ENCODE peak calls at places on chromosomes 1 and 21, in eight cellular contexts. One of them, this sample, is unnamed.

GRCh38 chr1:116987256-116987555 is 14.4 kb upstream of the CD101 start:
- DNase-seq in activated B cell treated with CpG ODN at 0.5 μM for 24 hours: no peak
- DNase-seq in CD8-positive, alpha-beta T cell: peak
- DNase-seq in choroid plexus epithelial cell: no peak
- DNase-seq in psoas muscle: no peak
- DNase-seq in upper lobe of right lung: no peak
- DNase-seq in lung: no peak
- DNase-seq in mammary epithelial cell: no peak
- DNase-seq in this sample: no peak

GRCh38 chr1:209190591-209191241 is 392.8 kb upstream of the CAMK1G start:
- DNase-seq in activated B cell treated with CpG ODN at 0.5 μM for 24 hours: no peak
- DNase-seq in CD8-positive, alpha-beta T cell: no peak
- DNase-seq in choroid plexus epithelial cell: peak
- DNase-seq in psoas muscle: no peak
- DNase-seq in upper lobe of right lung: no peak
- DNase-seq in lung: peak
- DNase-seq in mammary epithelial cell: peak
- DNase-seq in this sample: no peak

GRCh38 chr1:56968878-56969495 is 3.2 kb upstream of the C8B start:
- DNase-seq in activated B cell treated with CpG ODN at 0.5 μM for 24 hours: no peak
- DNase-seq in CD8-positive, alpha-beta T cell: no peak
- DNase-seq in choroid plexus epithelial cell: no peak
- DNase-seq in psoas muscle: no peak
- DNase-seq in upper lobe of right lung: no peak
- DNase-seq in lung: no peak
- DNase-seq in mammary epithelial cell: peak
- DNase-seq in this sample: no peak

GRCh38 chr1:2921970-2922686 is 99.1 kb upstream of the ACTRT2 start:
- DNase-seq in activated B cell treated with CpG ODN at 0.5 μM for 24 hours: peak
- DNase-seq in CD8-positive, alpha-beta T cell: peak
- DNase-seq in choroid plexus epithelial cell: no peak
- DNase-seq in psoas muscle: no peak
- DNase-seq in upper lobe of right lung: no peak
- DNase-seq in lung: no peak
- DNase-seq in mammary epithelial cell: no peak
- DNase-seq in this sample: no peak

GRCh38 chr1:39755965-39756659 is 15.0 kb downstream of the OXCT2 start:
- DNase-seq in activated B cell treated with CpG ODN at 0.5 μM for 24 hours: no peak
- DNase-seq in CD8-positive, alpha-beta T cell: no peak
- DNase-seq in choroid plexus epithelial cell: no peak
- DNase-seq in psoas muscle: no peak
- DNase-seq in upper lobe of right lung: no peak
- DNase-seq in lung: no peak
- DNase-seq in mammary epithelial cell: no peak
- DNase-seq in this sample: no peak

GRCh38 chr1:221961532-221962292 is 219.8 kb upstream of the DUSP10 start:
- DNase-seq in activated B cell treated with CpG ODN at 0.5 μM for 24 hours: no peak
- DNase-seq in CD8-positive, alpha-beta T cell: no peak
- DNase-seq in choroid plexus epithelial cell: peak
- DNase-seq in psoas muscle: no peak
- DNase-seq in upper lobe of right lung: no peak
- DNase-seq in lung: peak
- DNase-seq in mammary epithelial cell: peak
- DNase-seq in this sample: no peak

GRCh38 chr1:70083519-70083918 is 121.9 kb downstream of the LRRC40 start:
- DNase-seq in activated B cell treated with CpG ODN at 0.5 μM for 24 hours: no peak
- DNase-seq in CD8-positive, alpha-beta T cell: no peak
- DNase-seq in choroid plexus epithelial cell: no peak
- DNase-seq in psoas muscle: no peak
- DNase-seq in upper lobe of right lung: no peak
- DNase-seq in lung: no peak
- DNase-seq in mammary epithelial cell: no peak
- DNase-seq in this sample: no peak

GRCh38 chr1:8545078-8545477 is 227.2 kb downstream of the SLC45A1 start:
- DNase-seq in activated B cell treated with CpG ODN at 0.5 μM for 24 hours: no peak
- DNase-seq in CD8-positive, alpha-beta T cell: no peak
- DNase-seq in choroid plexus epithelial cell: no peak
- DNase-seq in psoas muscle: no peak
- DNase-seq in upper lobe of right lung: no peak
- DNase-seq in lung: no peak
- DNase-seq in mammary epithelial cell: no peak
- DNase-seq in this sample: no peak

GRCh38 chr1:23367791-23368561 is 1.7 kb downstream of the ZNF436 start:
- DNase-seq in activated B cell treated with CpG ODN at 0.5 μM for 24 hours: peak
- DNase-seq in CD8-positive, alpha-beta T cell: peak
- DNase-seq in choroid plexus epithelial cell: peak
- DNase-seq in psoas muscle: peak
- DNase-seq in upper lobe of right lung: peak
- DNase-seq in lung: peak
- DNase-seq in mammary epithelial cell: peak
- DNase-seq in this sample: peak
- TF ChIP-seq CTCF in activated B cell treated with CpG ODN at 0.5 μM for 24 hours: no peak
- TF ChIP-seq CTCF in CD8-positive, alpha-beta T cell: no peak
- TF ChIP-seq CTCF in choroid plexus epithelial cell: no peak
- TF ChIP-seq CTCF in psoas muscle: no peak
- TF ChIP-seq CTCF in upper lobe of right lung: peak
- TF ChIP-seq CTCF in lung: no peak
- TF ChIP-seq CTCF in mammary epithelial cell: no peak
- TF ChIP-seq CTCF in this sample: no peak

GRCh38 chr21:37564924-37565529 is 198.5 kb downstream of the DYRK1A start:
- DNase-seq in activated B cell treated with CpG ODN at 0.5 μM for 24 hours: no peak
- DNase-seq in CD8-positive, alpha-beta T cell: no peak
- DNase-seq in choroid plexus epithelial cell: peak
- DNase-seq in psoas muscle: no peak
- DNase-seq in upper lobe of right lung: no peak
- DNase-seq in lung: no peak
- DNase-seq in mammary epithelial cell: no peak
- DNase-seq in this sample: no peak

GRCh38 chr21:37564341-37564923 is 197.9 kb downstream of the DYRK1A start:
- DNase-seq in activated B cell treated with CpG ODN at 0.5 μM for 24 hours: no peak
- DNase-seq in CD8-positive, alpha-beta T cell: peak
- DNase-seq in choroid plexus epithelial cell: peak
- DNase-seq in psoas muscle: peak
- DNase-seq in upper lobe of right lung: peak
- DNase-seq in lung: peak
- DNase-seq in mammary epithelial cell: peak
- DNase-seq in this sample: no peak

GRCh38 chr21:37561941-37562919 is 195.7 kb downstream of the DYRK1A start:
- DNase-seq in activated B cell treated with CpG ODN at 0.5 μM for 24 hours: no peak
- DNase-seq in CD8-positive, alpha-beta T cell: no peak
- DNase-seq in choroid plexus epithelial cell: no peak
- DNase-seq in psoas muscle: no peak
- DNase-seq in upper lobe of right lung: no peak
- DNase-seq in lung: no peak
- DNase-seq in mammary epithelial cell: no peak
- DNase-seq in this sample: no peak

GRCh38 chr21:37562920-37563640 is 196.5 kb downstream of the DYRK1A start:
- DNase-seq in activated B cell treated with CpG ODN at 0.5 μM for 24 hours: peak
- DNase-seq in CD8-positive, alpha-beta T cell: no peak
- DNase-seq in choroid plexus epithelial cell: no peak
- DNase-seq in psoas muscle: peak
- DNase-seq in upper lobe of right lung: peak
- DNase-seq in lung: no peak
- DNase-seq in mammary epithelial cell: no peak
- DNase-seq in this sample: no peak

GRCh38 chr21:37563641-37564340 is 197.2 kb downstream of the DYRK1A start:
- DNase-seq in activated B cell treated with CpG ODN at 0.5 μM for 24 hours: peak
- DNase-seq in CD8-positive, alpha-beta T cell: peak
- DNase-seq in choroid plexus epithelial cell: peak
- DNase-seq in psoas muscle: peak
- DNase-seq in upper lobe of right lung: peak
- DNase-seq in lung: peak
- DNase-seq in mammary epithelial cell: peak
- DNase-seq in this sample: peak
- TF ChIP-seq CTCF in activated B cell treated with CpG ODN at 0.5 μM for 24 hours: no peak
- TF ChIP-seq CTCF in CD8-positive, alpha-beta T cell: peak
- TF ChIP-seq CTCF in choroid plexus epithelial cell: peak
- TF ChIP-seq CTCF in psoas muscle: peak
- TF ChIP-seq CTCF in upper lobe of right lung: peak
- TF ChIP-seq CTCF in lung: peak
- TF ChIP-seq CTCF in mammary epithelial cell: peak
- TF ChIP-seq CTCF in this sample: peak

DNA sequence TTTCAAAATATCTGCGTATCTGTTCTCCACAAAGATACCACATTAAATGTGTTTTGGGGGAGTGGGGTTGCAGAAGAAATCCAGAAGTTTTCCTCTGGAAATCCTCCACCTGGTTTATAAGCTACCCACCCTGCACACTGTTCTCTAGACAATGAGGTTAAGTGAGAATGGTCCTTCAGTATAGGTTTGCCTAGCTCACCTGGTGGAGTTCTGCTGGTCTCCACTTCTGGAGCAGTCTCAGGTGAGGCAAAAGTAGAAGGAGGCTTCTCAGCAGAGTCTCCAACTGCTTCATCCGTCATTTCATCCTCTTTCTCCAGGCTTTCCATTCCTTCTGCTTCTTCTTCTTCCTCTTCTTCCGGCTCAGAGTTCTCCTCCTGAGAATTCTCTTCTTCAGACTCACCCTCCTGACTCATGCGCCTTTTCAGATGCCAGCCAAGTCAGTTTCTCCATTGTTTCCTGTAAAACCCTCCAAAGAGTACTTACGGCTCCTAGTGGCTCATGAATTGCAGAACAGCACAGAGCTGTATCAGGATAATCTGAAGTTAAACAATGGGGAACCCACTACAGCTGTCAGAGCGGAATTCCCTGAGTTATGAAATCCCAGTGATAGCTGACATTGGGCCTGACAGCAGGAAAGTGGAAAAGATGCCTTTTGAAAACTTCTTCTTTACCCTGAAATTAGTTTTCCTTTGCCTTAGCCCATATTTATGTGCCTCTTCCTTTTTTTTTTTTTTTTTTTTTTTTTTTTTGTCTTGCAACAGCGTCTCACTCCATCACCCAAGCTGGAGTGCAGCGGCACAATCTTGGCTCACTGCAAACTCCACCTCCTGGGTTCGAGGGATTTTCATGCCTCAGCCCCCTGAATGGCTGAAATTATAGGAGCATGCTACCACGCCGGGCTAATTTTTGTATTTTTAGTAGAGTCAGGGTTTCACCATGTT is 38.5 kb downstream of the MSTO1 start:
- DNase-seq in activated B cell treated with CpG ODN at 0.5 μM for 24 hours: no peak
- DNase-seq in CD8-positive, alpha-beta T cell: no peak
- DNase-seq in choroid plexus epithelial cell: peak
- DNase-seq in psoas muscle: no peak
- DNase-seq in upper lobe of right lung: no peak
- DNase-seq in lung: peak
- DNase-seq in mammary epithelial cell: peak
- DNase-seq in this sample: no peak
- TF ChIP-seq CTCF in activated B cell treated with CpG ODN at 0.5 μM for 24 hours: no peak
- TF ChIP-seq CTCF in CD8-positive, alpha-beta T cell: no peak
- TF ChIP-seq CTCF in choroid plexus epithelial cell: peak
- TF ChIP-seq CTCF in psoas muscle: peak
- TF ChIP-seq CTCF in upper lobe of right lung: peak
- TF ChIP-seq CTCF in lung: peak
- TF ChIP-seq CTCF in mammary epithelial cell: peak
- TF ChIP-seq CTCF in this sample: peak

DNA sequence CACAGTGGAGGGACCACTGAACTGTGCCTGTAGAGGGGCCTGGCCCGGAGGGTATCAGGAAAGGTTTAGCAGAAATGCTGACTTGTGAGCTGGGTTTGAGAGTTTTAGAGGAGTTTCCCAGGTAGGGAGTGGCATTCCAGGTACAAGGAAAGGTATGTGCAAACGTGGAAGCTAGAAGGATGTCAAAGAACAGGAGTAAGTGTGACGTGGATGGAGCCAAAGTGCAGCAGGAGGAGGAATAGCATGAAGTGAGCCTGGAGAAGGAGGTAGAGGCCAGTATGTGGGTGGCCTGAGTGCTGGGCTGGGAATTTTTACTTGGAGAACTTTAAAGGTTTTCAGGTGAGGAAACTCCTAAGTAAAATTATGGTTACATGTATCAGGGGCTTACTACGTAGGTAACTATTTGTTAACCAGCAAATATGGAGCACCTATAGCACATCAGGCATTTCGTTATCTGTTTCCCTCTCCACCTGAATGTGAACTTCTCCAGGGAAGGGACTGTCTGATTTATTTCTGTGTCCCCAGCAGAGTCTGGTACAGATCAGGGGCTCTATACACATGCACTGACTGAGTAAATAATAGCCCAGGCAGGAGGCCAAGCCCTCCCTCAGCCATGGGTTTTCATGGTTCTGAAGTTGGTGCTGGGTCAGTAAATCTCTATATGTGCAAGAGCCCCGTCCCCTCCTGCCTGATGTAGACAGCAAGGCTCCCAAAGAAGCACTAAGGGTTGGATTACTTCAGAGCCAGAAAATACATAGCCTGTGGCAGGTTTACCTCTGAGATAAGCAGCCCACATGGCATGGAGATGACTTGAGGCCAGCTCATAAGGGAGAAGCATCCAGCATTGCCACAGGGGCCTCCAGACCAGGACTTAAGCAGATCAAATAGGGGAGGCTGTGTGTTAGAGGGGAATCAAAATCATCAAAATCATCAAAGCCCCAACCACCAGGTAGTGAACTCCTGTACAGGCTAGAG is 43.4 kb downstream of the CDCP2 start:
- DNase-seq in activated B cell treated with CpG ODN at 0.5 μM for 24 hours: no peak
- DNase-seq in CD8-positive, alpha-beta T cell: no peak
- DNase-seq in choroid plexus epithelial cell: no peak
- DNase-seq in psoas muscle: no peak
- DNase-seq in upper lobe of right lung: no peak
- DNase-seq in lung: no peak
- DNase-seq in mammary epithelial cell: no peak
- DNase-seq in this sample: no peak
- TF ChIP-seq CTCF in activated B cell treated with CpG ODN at 0.5 μM for 24 hours: no peak
- TF ChIP-seq CTCF in CD8-positive, alpha-beta T cell: no peak
- TF ChIP-seq CTCF in choroid plexus epithelial cell: no peak
- TF ChIP-seq CTCF in psoas muscle: no peak
- TF ChIP-seq CTCF in upper lobe of right lung: no peak
- TF ChIP-seq CTCF in lung: no peak
- TF ChIP-seq CTCF in mammary epithelial cell: no peak
- TF ChIP-seq CTCF in this sample: no peak

This sample was measured in D721Med.